ENCODE peak calls at places on chromosomes 4 and X, in eight cellular contexts. One of them, this sample, is unnamed. For H3K9me3, the result is how much of the 10 kb centered on the place peaks cover.

GRCh38 chrX:111164728-111165127 is 68.7 kb downstream of the PAK3 start:
- DNase-seq in psoas muscle: no peak
- DNase-seq in right cardiac atrium: no peak
- DNase-seq in neural progenitor cell: peak
- DNase-seq in CD8-positive, alpha-beta T cell: no peak
- DNase-seq in AG04450: no peak
- DNase-seq in sigmoid colon: no peak
- DNase-seq in naive thymus-derived CD4-positive, alpha-beta T cell: no peak
- DNase-seq in this sample: no peak

GRCh38 chrX:85024044-85024443 is 20.4 kb downstream of the APOOL start:
- DNase-seq in psoas muscle: no peak
- DNase-seq in right cardiac atrium: no peak
- DNase-seq in neural progenitor cell: no peak
- DNase-seq in AG04450: no peak
- DNase-seq in sigmoid colon: no peak
- DNase-seq in naive thymus-derived CD4-positive, alpha-beta T cell: no peak
- DNase-seq in CD8-positive, alpha-beta T cell: no peak
- DNase-seq in this sample: no peak

GRCh38 chr4:13992975-13993495 is 365.5 kb upstream of the BOD1L1 start:
- DNase-seq in neural progenitor cell: no peak
- DNase-seq in AG04450: no peak
- DNase-seq in sigmoid colon: no peak
- DNase-seq in naive thymus-derived CD4-positive, alpha-beta T cell: no peak
- DNase-seq in psoas muscle: no peak
- DNase-seq in CD8-positive, alpha-beta T cell: no peak
- DNase-seq in right cardiac atrium: no peak
- DNase-seq in this sample: no peak

GRCh38 chr4:111961806-111962205 is 183.4 kb upstream of the FAM241A start:
- DNase-seq in CD8-positive, alpha-beta T cell: no peak
- DNase-seq in psoas muscle: no peak
- DNase-seq in sigmoid colon: no peak
- DNase-seq in naive thymus-derived CD4-positive, alpha-beta T cell: no peak
- DNase-seq in right cardiac atrium: no peak
- DNase-seq in neural progenitor cell: no peak
- DNase-seq in AG04450: no peak
- DNase-seq in this sample: no peak

GRCh38 chr4:190014771-190015537 is 12.1 kb downstream of the FRG2 start:
- DNase-seq in neural progenitor cell: peak
- DNase-seq in CD8-positive, alpha-beta T cell: peak
- DNase-seq in sigmoid colon: no peak
- DNase-seq in naive thymus-derived CD4-positive, alpha-beta T cell: no peak
- DNase-seq in psoas muscle: no peak
- DNase-seq in AG04450: no peak
- DNase-seq in right cardiac atrium: peak
- DNase-seq in this sample: no peak

GRCh38 chr4:24042094-24042493 is 152.2 kb upstream of the PPARGC1A start:
- DNase-seq in psoas muscle: no peak
- DNase-seq in neural progenitor cell: no peak
- DNase-seq in right cardiac atrium: no peak
- DNase-seq in CD8-positive, alpha-beta T cell: no peak
- DNase-seq in sigmoid colon: no peak
- DNase-seq in AG04450: peak
- DNase-seq in naive thymus-derived CD4-positive, alpha-beta T cell: no peak
- DNase-seq in this sample: no peak

GRCh38 chrX:72308566-72309296 is 3.0 kb upstream of the CITED1 start:
- DNase-seq in sigmoid colon: peak
- DNase-seq in naive thymus-derived CD4-positive, alpha-beta T cell: no peak
- DNase-seq in neural progenitor cell: peak
- DNase-seq in right cardiac atrium: peak
- DNase-seq in AG04450: peak
- DNase-seq in CD8-positive, alpha-beta T cell: no peak
- DNase-seq in psoas muscle: peak
- DNase-seq in this sample: peak

GRCh38 chrX:21181232-21181853 is 192.9 kb upstream of the CNKSR2 start:
- DNase-seq in right cardiac atrium: no peak
- DNase-seq in sigmoid colon: no peak
- DNase-seq in CD8-positive, alpha-beta T cell: no peak
- DNase-seq in AG04450: no peak
- DNase-seq in neural progenitor cell: no peak
- DNase-seq in psoas muscle: no peak
- DNase-seq in naive thymus-derived CD4-positive, alpha-beta T cell: no peak
- DNase-seq in this sample: no peak

GRCh38 chr4:139278956-139279722 is 886 bp downstream of the MGARP start:
- DNase-seq in AG04450: no peak
- DNase-seq in CD8-positive, alpha-beta T cell: no peak
- DNase-seq in psoas muscle: no peak
- DNase-seq in neural progenitor cell: peak
- DNase-seq in naive thymus-derived CD4-positive, alpha-beta T cell: no peak
- DNase-seq in right cardiac atrium: no peak
- DNase-seq in sigmoid colon: no peak
- DNase-seq in this sample: no peak

GRCh38 chrX:40209951-40210617 is 112.3 kb upstream of the BCOR start:
- DNase-seq in naive thymus-derived CD4-positive, alpha-beta T cell: no peak
- DNase-seq in CD8-positive, alpha-beta T cell: no peak
- DNase-seq in sigmoid colon: no peak
- DNase-seq in AG04450: no peak
- DNase-seq in psoas muscle: no peak
- DNase-seq in right cardiac atrium: no peak
- DNase-seq in neural progenitor cell: no peak
- DNase-seq in this sample: no peak

GRCh38 chrX:37905436-37906147 is 58.2 kb upstream of the DYNLT3 start:
- DNase-seq in psoas muscle: no peak
- DNase-seq in sigmoid colon: no peak
- DNase-seq in CD8-positive, alpha-beta T cell: no peak
- DNase-seq in AG04450: no peak
- DNase-seq in neural progenitor cell: peak
- DNase-seq in naive thymus-derived CD4-positive, alpha-beta T cell: no peak
- DNase-seq in right cardiac atrium: peak
- DNase-seq in this sample: no peak

GRCh38 chr4:183249854-183250253 is 70.2 kb downstream of the CLDN22 start:
- DNase-seq in naive thymus-derived CD4-positive, alpha-beta T cell: no peak
- DNase-seq in neural progenitor cell: peak
- DNase-seq in sigmoid colon: no peak
- DNase-seq in CD8-positive, alpha-beta T cell: no peak
- DNase-seq in AG04450: no peak
- DNase-seq in right cardiac atrium: no peak
- DNase-seq in psoas muscle: no peak
- DNase-seq in this sample: no peak

GRCh38 chr4:188663369-188663768 is 524.1 kb downstream of the TRIML1 start:
- DNase-seq in psoas muscle: no peak
- DNase-seq in sigmoid colon: no peak
- DNase-seq in right cardiac atrium: no peak
- DNase-seq in CD8-positive, alpha-beta T cell: no peak
- DNase-seq in naive thymus-derived CD4-positive, alpha-beta T cell: no peak
- DNase-seq in neural progenitor cell: no peak
- DNase-seq in AG04450: no peak
- DNase-seq in this sample: no peak

GRCh38 chr4:188661502-188661901 is 522.3 kb downstream of the TRIML1 start:
- DNase-seq in CD8-positive, alpha-beta T cell: no peak
- DNase-seq in neural progenitor cell: no peak
- DNase-seq in right cardiac atrium: no peak
- DNase-seq in AG04450: no peak
- DNase-seq in sigmoid colon: no peak
- DNase-seq in psoas muscle: no peak
- DNase-seq in naive thymus-derived CD4-positive, alpha-beta T cell: no peak
- DNase-seq in this sample: no peak

GRCh38 chr4:188657365-188657764 is 518.1 kb downstream of the TRIML1 start:
- DNase-seq in right cardiac atrium: no peak
- DNase-seq in CD8-positive, alpha-beta T cell: no peak
- DNase-seq in naive thymus-derived CD4-positive, alpha-beta T cell: no peak
- DNase-seq in neural progenitor cell: no peak
- DNase-seq in sigmoid colon: no peak
- DNase-seq in psoas muscle: no peak
- DNase-seq in AG04450: no peak
- DNase-seq in this sample: no peak

GRCh38 chr4:188658958-188659522 is 519.8 kb downstream of the TRIML1 start:
- DNase-seq in neural progenitor cell: no peak
- DNase-seq in CD8-positive, alpha-beta T cell: no peak
- DNase-seq in right cardiac atrium: no peak
- DNase-seq in psoas muscle: no peak
- DNase-seq in sigmoid colon: no peak
- DNase-seq in AG04450: no peak
- DNase-seq in naive thymus-derived CD4-positive, alpha-beta T cell: no peak
- DNase-seq in this sample: no peak

DNA sequence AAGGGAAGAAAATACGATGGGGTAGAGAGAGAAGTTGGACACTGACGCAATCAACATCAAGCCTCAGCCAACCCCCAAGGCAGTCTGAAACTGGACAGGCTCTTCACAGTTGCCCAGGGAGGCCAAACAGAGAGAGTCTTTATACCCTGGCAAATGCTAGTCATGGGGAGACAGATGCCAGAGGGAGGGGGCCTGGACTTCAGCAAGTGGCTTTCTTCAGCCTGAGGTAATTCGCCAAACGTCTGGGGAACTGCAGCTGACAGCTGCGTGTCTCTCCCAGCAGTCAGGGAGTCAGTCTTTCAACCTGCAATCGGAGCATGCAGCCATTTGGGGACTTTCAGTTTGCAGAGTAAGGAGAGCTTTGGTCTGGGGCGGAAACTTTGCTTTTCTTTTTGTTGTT is 521.6 kb downstream of the TRIML1 start:
- DNase-seq in psoas muscle: no peak
- DNase-seq in CD8-positive, alpha-beta T cell: no peak
- DNase-seq in sigmoid colon: no peak
- DNase-seq in naive thymus-derived CD4-positive, alpha-beta T cell: no peak
- DNase-seq in neural progenitor cell: no peak
- DNase-seq in right cardiac atrium: no peak
- DNase-seq in AG04450: no peak
- DNase-seq in this sample: no peak
- H3K9me3 ChIP-seq in psoas muscle: under half
- H3K9me3 ChIP-seq in CD8-positive, alpha-beta T cell: under half
- H3K9me3 ChIP-seq in sigmoid colon: under half
- H3K9me3 ChIP-seq in naive thymus-derived CD4-positive, alpha-beta T cell: under half
- H3K9me3 ChIP-seq in neural progenitor cell: under half
- H3K9me3 ChIP-seq in right cardiac atrium: under half
- H3K9me3 ChIP-seq in AG04450: under half
- H3K9me3 ChIP-seq in this sample: under half

DNA sequence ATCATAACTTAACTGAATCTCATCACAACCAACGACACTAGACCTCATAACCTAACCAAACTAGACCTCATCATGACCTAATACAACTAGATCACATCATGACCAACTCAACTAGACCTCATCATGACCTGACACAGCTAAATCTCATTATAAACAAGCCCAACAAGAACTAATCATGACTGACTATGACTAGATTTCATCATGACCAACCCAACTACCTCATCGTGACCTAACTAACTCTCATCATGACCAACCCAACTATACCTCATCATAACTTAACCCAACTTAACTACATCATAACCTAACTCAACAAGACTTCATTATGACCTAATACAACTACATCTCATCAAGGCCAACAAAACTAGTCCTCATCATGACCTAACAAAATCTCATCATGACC is 86.8 kb downstream of the DHRSX start:
- DNase-seq in neural progenitor cell: no peak
- DNase-seq in sigmoid colon: no peak
- DNase-seq in psoas muscle: no peak
- DNase-seq in right cardiac atrium: no peak
- DNase-seq in naive thymus-derived CD4-positive, alpha-beta T cell: no peak
- DNase-seq in AG04450: no peak
- DNase-seq in CD8-positive, alpha-beta T cell: no peak
- DNase-seq in this sample: no peak
- H3K9me3 ChIP-seq in neural progenitor cell: under half
- H3K9me3 ChIP-seq in sigmoid colon: under half
- H3K9me3 ChIP-seq in psoas muscle: under half
- H3K9me3 ChIP-seq in right cardiac atrium: under half
- H3K9me3 ChIP-seq in naive thymus-derived CD4-positive, alpha-beta T cell: under half
- H3K9me3 ChIP-seq in AG04450: under half
- H3K9me3 ChIP-seq in CD8-positive, alpha-beta T cell: under half
- H3K9me3 ChIP-seq in this sample: under half

GRCh38 chr4:8788174-8788573 is 83.5 kb downstream of the HMX1 start:
- DNase-seq in right cardiac atrium: no peak
- DNase-seq in sigmoid colon: no peak
- DNase-seq in CD8-positive, alpha-beta T cell: no peak
- DNase-seq in neural progenitor cell: no peak
- DNase-seq in psoas muscle: no peak
- DNase-seq in AG04450: no peak
- DNase-seq in naive thymus-derived CD4-positive, alpha-beta T cell: no peak
- DNase-seq in this sample: no peak

GRCh38 chr4:8782135-8782534 is 89.5 kb downstream of the HMX1 start:
- DNase-seq in neural progenitor cell: no peak
- DNase-seq in CD8-positive, alpha-beta T cell: no peak
- DNase-seq in sigmoid colon: no peak
- DNase-seq in naive thymus-derived CD4-positive, alpha-beta T cell: no peak
- DNase-seq in AG04450: no peak
- DNase-seq in right cardiac atrium: no peak
- DNase-seq in psoas muscle: no peak
- DNase-seq in this sample: no peak

GRCh38 chr4:8785656-8786142 is 85.9 kb downstream of the HMX1 start:
- DNase-seq in CD8-positive, alpha-beta T cell: no peak
- DNase-seq in sigmoid colon: no peak
- DNase-seq in naive thymus-derived CD4-positive, alpha-beta T cell: no peak
- DNase-seq in neural progenitor cell: no peak
- DNase-seq in psoas muscle: no peak
- DNase-seq in right cardiac atrium: no peak
- DNase-seq in AG04450: no peak
- DNase-seq in this sample: no peak

GRCh38 chr4:8783736-8784135 is 87.9 kb downstream of the HMX1 start:
- DNase-seq in AG04450: no peak
- DNase-seq in sigmoid colon: no peak
- DNase-seq in neural progenitor cell: no peak
- DNase-seq in psoas muscle: no peak
- DNase-seq in right cardiac atrium: no peak
- DNase-seq in CD8-positive, alpha-beta T cell: no peak
- DNase-seq in naive thymus-derived CD4-positive, alpha-beta T cell: no peak
- DNase-seq in this sample: no peak

DNA sequence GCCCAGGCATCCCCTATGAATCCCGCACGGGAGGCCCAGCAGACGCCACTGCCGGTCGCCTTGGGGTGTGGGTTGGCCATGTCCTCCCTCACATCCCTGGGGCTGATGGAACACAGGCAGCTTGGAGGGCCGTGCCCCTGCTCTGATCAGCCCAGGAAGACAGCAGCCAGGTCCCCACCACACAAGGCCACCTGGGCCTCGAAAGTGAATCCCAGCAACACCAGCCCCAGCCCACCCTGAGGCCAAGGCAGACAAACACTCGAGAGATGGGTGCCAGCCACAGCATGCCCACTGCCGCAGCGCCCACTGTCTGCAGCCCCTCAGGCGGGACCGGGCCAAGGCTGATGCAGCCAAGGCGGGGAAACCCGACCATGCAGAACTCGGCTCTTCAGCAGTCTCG is 85.5 kb downstream of the HMX1 start:
- DNase-seq in right cardiac atrium: no peak
- DNase-seq in CD8-positive, alpha-beta T cell: no peak
- DNase-seq in psoas muscle: no peak
- DNase-seq in neural progenitor cell: no peak
- DNase-seq in sigmoid colon: no peak
- DNase-seq in naive thymus-derived CD4-positive, alpha-beta T cell: no peak
- DNase-seq in AG04450: no peak
- DNase-seq in this sample: no peak
- H3K9me3 ChIP-seq in right cardiac atrium: under half
- H3K9me3 ChIP-seq in CD8-positive, alpha-beta T cell: under half
- H3K9me3 ChIP-seq in psoas muscle: under half
- H3K9me3 ChIP-seq in neural progenitor cell: under half
- H3K9me3 ChIP-seq in sigmoid colon: under half
- H3K9me3 ChIP-seq in naive thymus-derived CD4-positive, alpha-beta T cell: under half
- H3K9me3 ChIP-seq in AG04450: half or more
- H3K9me3 ChIP-seq in this sample: under half

DNA sequence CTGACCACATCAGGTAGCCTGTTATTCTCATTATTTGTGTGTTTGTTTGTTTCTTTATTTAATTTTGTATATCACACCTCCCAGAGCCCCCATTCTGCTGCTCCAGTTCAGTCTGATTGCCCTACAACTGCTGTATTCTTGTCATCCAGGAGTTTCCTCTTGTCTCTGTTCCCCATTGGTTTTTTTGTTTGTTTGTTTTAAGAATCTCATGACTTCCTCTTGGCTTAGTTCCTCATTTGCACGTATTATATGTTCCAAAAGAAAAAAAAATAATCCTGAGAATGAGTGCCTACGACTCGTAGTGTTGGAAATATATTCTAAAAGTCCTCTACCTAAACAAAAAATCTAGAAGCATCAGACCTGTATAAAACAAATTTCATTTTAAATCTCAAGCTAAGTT is 142.3 kb upstream of the SLIT2 start:
- DNase-seq in naive thymus-derived CD4-positive, alpha-beta T cell: no peak
- DNase-seq in sigmoid colon: no peak
- DNase-seq in CD8-positive, alpha-beta T cell: no peak
- DNase-seq in AG04450: no peak
- DNase-seq in neural progenitor cell: no peak
- DNase-seq in right cardiac atrium: no peak
- DNase-seq in psoas muscle: no peak
- DNase-seq in this sample: no peak
- H3K9me3 ChIP-seq in naive thymus-derived CD4-positive, alpha-beta T cell: under half
- H3K9me3 ChIP-seq in sigmoid colon: under half
- H3K9me3 ChIP-seq in CD8-positive, alpha-beta T cell: under half
- H3K9me3 ChIP-seq in AG04450: under half
- H3K9me3 ChIP-seq in neural progenitor cell: under half
- H3K9me3 ChIP-seq in right cardiac atrium: under half
- H3K9me3 ChIP-seq in psoas muscle: under half
- H3K9me3 ChIP-seq in this sample: under half

This sample was measured in T-helper 17 cell.